ENCODE peak calls at places on chromosomes 7 and 10, in six cellular contexts. W is IMR-90, R is PC-9, L is H9, P is A549, Z is HCT116. Q is an unnamed sample.
A peak's percentile ranks its signal among the peaks of the same experiment; 100 is the strongest.

GRCh38 chr10:31932838-31933237 is 4.2 kb upstream of the ARHGAP12 start:
- DNase-seq in L (no peak), P (no peak), Z (no peak), W (no peak), R (no peak), Q (no peak)

GRCh38 chr7:128827248-128827958 is 2.8 kb upstream of the FLNC start:
- DNase-seq in Z (peak; percentile 53), L (peak; percentile 59), P (no peak), W (peak; percentile 83), R (peak; percentile 55), Q (no peak)

GRCh38 chr10:33556581-33556980 is 222.1 kb upstream of the NRP1 start:
- DNase-seq in L (no peak), R (no peak), Z (no peak), W (no peak), P (no peak), Q (no peak)

GRCh38 chr10:59384761-59385160 is 22.4 kb upstream of the FAM13C start:
- DNase-seq in R (no peak), Z (no peak), P (no peak), W (peak; percentile 66), L (no peak), Q (no peak)

GRCh38 chr7:17147409-17147808 is 151.0 kb upstream of the AHR start:
- DNase-seq in W (no peak), R (peak; percentile 11), L (no peak), Z (no peak), P (no peak), Q (no peak)

GRCh38 chr10:71078454-71079145 is 133.8 kb upstream of the UNC5B start:
- DNase-seq in W (no peak), L (peak; percentile 18), Z (no peak), R (no peak), P (no peak), Q (no peak)

GRCh38 chr7:40211291-40212003 is 76.6 kb downstream of the SUGCT start:
- DNase-seq in L (no peak), Z (no peak), W (peak; percentile 29), P (no peak), R (peak; percentile 13), Q (no peak)

GRCh38 chr10:107418411-107418810 is 253.9 kb upstream of the SORCS1 start:
- DNase-seq in L (no peak), P (no peak), Z (no peak), W (no peak), R (no peak), Q (no peak)

GRCh38 chr7:7265057-7265456 is 82.7 kb downstream of the C1GALT1 start:
- DNase-seq in W (peak; percentile 1), P (no peak), L (no peak), Z (no peak), R (no peak), Q (no peak)

GRCh38 chr10:116457480-116457879 is 29.8 kb downstream of the PNLIPRP3 start:
- DNase-seq in Z (no peak), L (no peak), R (no peak), W (no peak), P (no peak), Q (no peak)

GRCh38 chr7:151249034-151249731 is 689 bp upstream of the SMARCD3 start:
- DNase-seq in L (no peak), R (no peak), W (peak; percentile 59), P (peak; percentile 70), Z (no peak), Q (no peak)

GRCh38 chr10:80126876-80127275 is 5.7 kb upstream of the PLAC9 start:
- DNase-seq in R (no peak), L (peak; percentile 56), W (no peak), P (no peak), Z (no peak), Q (no peak)

GRCh38 chr7:149624006-149624405 is 126.4 kb upstream of the ZNF746 start:
- DNase-seq in Z (no peak), L (no peak), R (no peak), P (no peak), W (peak; percentile 11), Q (no peak)

GRCh38 chr7:75639893-75640600 is 98.7 kb downstream of the HIP1 start:
- DNase-seq in L (peak; percentile 38), R (no peak), W (no peak), Z (no peak), P (no peak), Q (no peak)

GRCh38 chr7:75642810-75643486 is 95.8 kb downstream of the HIP1 start:
- DNase-seq in R (peak; percentile 62), Z (peak; percentile 54), P (peak; percentile 59), W (peak; percentile 66), L (peak; percentile 76), Q (peak; percentile 36)

GRCh38 chr7:75637854-75638606 is 100.7 kb downstream of the HIP1 start:
- DNase-seq in Z (no peak), R (no peak), W (no peak), P (no peak), L (no peak), Q (no peak)

GRCh38 chr7:75638607-75639070 is 100.1 kb downstream of the HIP1 start:
- DNase-seq in P (no peak), L (peak; percentile 60), Z (no peak), R (no peak), W (peak; percentile 26), Q (no peak)

DNA sequence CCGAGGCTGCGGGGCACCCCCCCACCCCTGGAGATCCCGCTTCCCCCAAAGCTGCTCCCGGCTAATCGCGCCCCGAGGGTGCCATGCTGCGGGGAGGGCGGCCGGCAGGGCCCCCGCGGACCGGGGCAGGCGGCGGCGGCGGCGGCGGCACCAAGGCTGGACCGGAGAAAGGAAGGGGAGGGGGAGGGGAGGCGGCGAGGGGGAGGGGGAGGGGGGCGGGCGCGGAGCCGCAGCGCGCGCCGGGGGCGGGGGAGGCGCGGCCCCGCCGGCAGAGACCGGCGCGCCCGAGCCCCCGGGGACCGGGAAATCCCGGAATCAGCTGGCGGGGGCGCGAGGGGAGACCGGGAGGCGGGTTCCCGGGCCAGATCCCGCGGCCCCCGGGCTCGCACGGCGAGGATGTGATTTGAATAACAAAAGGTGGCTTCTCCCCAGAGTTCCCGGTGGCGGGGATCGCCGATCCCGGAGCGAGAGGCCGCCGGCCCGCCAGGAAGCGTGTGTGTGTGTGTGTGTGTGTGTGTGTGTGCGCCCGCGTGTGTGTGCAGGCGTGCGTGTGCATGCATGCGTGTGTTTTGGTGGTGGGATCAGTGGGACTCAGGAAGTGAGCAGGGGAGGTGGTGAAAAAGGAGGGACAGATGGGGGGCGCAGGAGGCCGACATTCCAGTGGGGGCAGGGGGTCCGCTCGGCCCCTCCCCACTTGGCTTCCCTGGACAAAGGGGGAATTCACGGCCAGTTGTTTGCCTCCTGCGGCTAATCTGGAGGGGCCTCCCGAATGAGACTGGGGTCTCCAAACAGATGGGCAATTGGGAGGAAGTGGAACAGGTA is 99.5 kb downstream of the HIP1 start:
- DNase-seq in P (no peak), Z (no peak), R (no peak), L (peak; percentile 78), W (peak; percentile 22), Q (no peak)
- H3K27ac ChIP-seq in P (peak overlapping the region; percentile 98), Z (peak overlapping the region; percentile 48), R (no peak overlapping the region), L (peak overlapping the region; percentile 83), W (peak overlapping the region; percentile 10), Q (no peak overlapping the region)

GRCh38 chr7:114942443-114943175 is 20.7 kb downstream of the MDFIC start:
- DNase-seq in L (no peak), P (no peak), R (no peak), W (no peak), Z (no peak), Q (no peak)

GRCh38 chr7:114943530-114943929 is 21.6 kb downstream of the MDFIC start:
- DNase-seq in R (no peak), Z (no peak), P (no peak), W (no peak), L (no peak), Q (no peak)

GRCh38 chr7:114941692-114942091 is 19.8 kb downstream of the MDFIC start:
- DNase-seq in Z (no peak), R (no peak), P (no peak), W (no peak), L (no peak), Q (no peak)

GRCh38 chr7:114944742-114945625 is 23.1 kb downstream of the MDFIC start:
- DNase-seq in P (no peak), W (peak; percentile 94), R (no peak), L (peak; percentile 34), Z (no peak), Q (no peak)

DNA sequence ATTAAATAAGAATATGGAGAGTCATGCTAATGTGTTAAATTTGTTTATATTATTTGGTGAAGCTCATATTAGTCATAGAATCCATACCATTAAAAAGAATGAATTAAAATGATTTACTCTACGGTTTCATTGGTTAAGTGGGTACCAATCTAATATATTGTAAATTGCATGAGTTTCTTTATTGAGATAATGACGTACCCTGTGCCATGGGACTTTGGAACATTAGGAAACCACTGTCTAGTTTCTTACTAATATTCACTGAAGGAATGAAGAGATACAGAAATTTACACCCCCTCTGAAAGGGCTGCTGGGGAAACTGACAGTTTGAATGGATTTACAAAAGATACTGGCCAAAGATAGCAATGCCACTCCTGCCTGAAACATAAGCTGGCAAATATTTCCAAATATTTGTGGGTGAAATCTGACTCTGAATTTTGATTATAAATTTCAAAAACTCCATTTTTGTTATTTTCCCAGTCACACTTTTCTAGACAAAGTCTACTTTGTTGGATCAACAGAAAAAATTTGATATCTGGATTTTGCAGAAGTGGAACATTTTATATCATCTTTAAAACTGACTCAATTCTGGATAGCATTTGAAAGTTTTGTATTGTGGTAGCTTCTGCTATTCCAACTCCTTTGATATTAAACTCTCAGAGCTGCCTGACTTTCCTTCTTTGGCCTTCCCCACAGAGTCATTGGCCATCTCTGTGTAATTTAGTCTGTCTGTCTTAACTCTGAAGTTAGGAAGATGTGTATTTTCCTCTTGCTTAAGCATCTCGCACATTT is 22.3 kb downstream of the MDFIC start:
- DNase-seq in Z (no peak), L (no peak), R (no peak), W (no peak), P (no peak), Q (no peak)
- H3K27ac ChIP-seq in Z (no peak overlapping the region), L (no peak overlapping the region), R (no peak overlapping the region), W (peak overlapping the region; percentile 36), P (no peak overlapping the region), Q (no peak overlapping the region)

GRCh38 chr10:34696423-34696822 is 118.7 kb downstream of the PARD3 start:
- DNase-seq in Z (no peak), P (peak; percentile 50), L (no peak), W (peak; percentile 84), R (peak; percentile 73), Q (no peak)
- H3K27ac ChIP-seq in Z (no peak overlapping the region), P (peak overlapping the region; percentile 86), L (no peak overlapping the region), W (no peak overlapping the region), R (no peak overlapping the region), Q (peak overlapping the region; percentile 28)

GRCh38 chr10:3741688-3742461 is 43.1 kb downstream of the KLF6 start:
- DNase-seq in R (no peak), L (no peak), Z (no peak), P (no peak), W (no peak), Q (no peak)
- H3K27ac ChIP-seq in R (peak overlapping the region; percentile 96), L (no peak overlapping the region), Z (no peak overlapping the region), P (peak overlapping the region; percentile 72), W (no peak overlapping the region), Q (no peak overlapping the region)